ENCODE peak calls at places on chromosomes 3 and 15, in nine cellular contexts. V, A, J, F, I, T, L, Y and R are unnamed samples.
A peak's percentile ranks its signal among the peaks of the same experiment; 100 is the strongest.

GRCh38 chr3:140635276-140635675 is 42.6 kb upstream of the TRIM42 start:
- DNase-seq in V (no peak), A (no peak), J (no peak), F (no peak), I (no peak), T (no peak), L (no peak), Y (no peak), R (no peak)

GRCh38 chr3:197380786-197381185 is 82.4 kb upstream of the DLG1 start:
- DNase-seq in V (peak; percentile 46), A (no peak), J (no peak), F (no peak), I (no peak), T (peak; percentile 14), L (no peak), Y (no peak), R (no peak)

GRCh38 chr3:149367021-149367840 is 10.2 kb downstream of the TM4SF1 start:
- DNase-seq in V (no peak), A (no peak), J (no peak), F (no peak), I (no peak), T (no peak), L (no peak), Y (no peak), R (no peak)

GRCh38 chr3:178010306-178010705 is 525.9 kb upstream of the KCNMB2 start:
- DNase-seq in V (no peak), A (no peak), J (no peak), F (no peak), I (no peak), T (no peak), L (no peak), Y (no peak), R (no peak)

GRCh38 chr15:70113304-70113700 is 15.6 kb upstream of the TLE3 start:
- DNase-seq in V (no peak), A (no peak), J (no peak), F (no peak), I (no peak), T (no peak), L (no peak), Y (no peak), R (peak; percentile 87)

GRCh38 chr3:107523361-107524213 is 825 bp downstream of the BBX start:
- DNase-seq in V (peak; percentile 51), A (no peak), J (peak; percentile 48), F (peak; percentile 48), I (no peak), T (peak; percentile 50), L (peak; percentile 49), Y (peak; percentile 37), R (peak; percentile 79)

GRCh38 chr3:156382458-156383346 is 172.2 kb downstream of the SSR3 start:
- DNase-seq in V (peak; percentile 33), A (no peak), J (no peak), F (peak; percentile 34), I (no peak), T (no peak), L (no peak), Y (no peak), R (no peak)

GRCh38 chr15:64070965-64071851 is 22.4 kb downstream of the CIAO2A start:
- DNase-seq in V (peak; percentile 58), A (no peak), J (no peak), F (peak; percentile 61), I (peak; percentile 57), T (no peak), L (peak; percentile 75), Y (no peak), R (no peak)

GRCh38 chr3:143170676-143171075 is 51.1 kb downstream of the CHST2 start:
- DNase-seq in V (peak; percentile 52), A (no peak), J (no peak), F (no peak), I (no peak), T (no peak), L (no peak), Y (no peak), R (no peak)

GRCh38 chr3:51704511-51704950 is 2.3 kb upstream of the GRM2 start:
- DNase-seq in V (no peak), A (no peak), J (no peak), F (no peak), I (no peak), T (no peak), L (no peak), Y (no peak), R (peak; percentile 24)

GRCh38 chr3:12178091-12178820 is 19.5 kb upstream of the TIMP4 start:
- DNase-seq in V (peak; percentile 72), A (no peak), J (no peak), F (peak; percentile 26), I (no peak), T (no peak), L (peak; percentile 27), Y (no peak), R (peak; percentile 56)

GRCh38 chr15:76533995-76534394 is 197.4 kb downstream of the ISL2 start:
- DNase-seq in V (no peak), A (no peak), J (no peak), F (no peak), I (no peak), T (no peak), L (no peak), Y (no peak), R (no peak)

GRCh38 chr3:58666683-58667082 is at the start of gene FAM3D:
- DNase-seq in V (no peak), A (no peak), J (no peak), F (no peak), I (no peak), T (no peak), L (no peak), Y (no peak), R (no peak)